ENCODE peak calls at places on chromosomes 13 and 19, in eight cellular contexts. C, N, V, D, J, B, P and S are unnamed samples.

GRCh38 chr13:50917572-50917971 is 8.0 kb downstream of the RNASEH2B start:
- DNase-seq in C (no peak), N (no peak), V (no peak), D (no peak), J (no peak), B (no peak), P (no peak), S (no peak)

GRCh38 chr19:18346091-18346490 is 5.7 kb downstream of the PGPEP1 start:
- DNase-seq in C (no peak), N (no peak), V (no peak), D (no peak), J (no peak), B (no peak), P (no peak), S (no peak)

GRCh38 chr19:7888145-7888825 is at the start of gene LRRC8E:
- DNase-seq in C (peak), N (no peak), V (no peak), D (no peak), J (no peak), B (no peak), P (peak), S (peak)

GRCh38 chr19:7068599-7068998 is 904 bp upstream of the ZNF557 start:
- DNase-seq in C (no peak), N (no peak), V (no peak), D (no peak), J (no peak), B (no peak), P (no peak), S (no peak)

GRCh38 chr13:31437975-31438374 is 238.2 kb downstream of the B3GLCT start:
- DNase-seq in C (peak), N (no peak), V (no peak), D (no peak), J (no peak), B (no peak), P (no peak), S (no peak)

GRCh38 chr13:59261928-59262488 is 901.7 kb downstream of the DIAPH3 start:
- DNase-seq in C (no peak), N (no peak), V (no peak), D (no peak), J (no peak), B (no peak), P (no peak), S (no peak)

GRCh38 chr13:33639158-33639557 is 178.8 kb upstream of the RFC3 start:
- DNase-seq in C (peak), N (no peak), V (no peak), D (no peak), J (no peak), B (no peak), P (peak), S (no peak)

GRCh38 chr19:7010722-7011593 is 10.3 kb downstream of the MBD3L2B start:
- DNase-seq in C (no peak), N (no peak), V (no peak), D (no peak), J (no peak), B (no peak), P (no peak), S (no peak)

GRCh38 chr19:38211206-38211605 is 12.8 kb downstream of the DPF1 start:
- DNase-seq in C (no peak), N (no peak), V (peak), D (no peak), J (peak), B (no peak), P (no peak), S (no peak)

GRCh38 chr19:16571689-16572331 is 405 bp downstream of the SLC35E1 start:
- DNase-seq in C (peak), N (peak), V (peak), D (no peak), J (peak), B (no peak), P (no peak), S (no peak)

GRCh38 chr19:58003153-58003828 is 671 bp upstream of the ZNF606 start:
- DNase-seq in C (peak), N (no peak), V (no peak), D (no peak), J (no peak), B (no peak), P (no peak), S (no peak)

GRCh38 chr19:29264897-29265296 is 51.9 kb upstream of the UQCRFS1 start:
- DNase-seq in C (no peak), N (no peak), V (no peak), D (no peak), J (no peak), B (no peak), P (no peak), S (no peak)

GRCh38 chr13:90427322-90428272 is 919.9 kb upstream of the MIR17HG start:
- DNase-seq in C (no peak), N (no peak), V (no peak), D (no peak), J (peak), B (no peak), P (no peak), S (no peak)

GRCh38 chr19:5623397-5624153 is 692 bp downstream of the SAFB start:
- DNase-seq in C (no peak), N (no peak), V (no peak), D (no peak), J (no peak), B (no peak), P (no peak), S (no peak)

GRCh38 chr13:90448466-90449037 is 898.9 kb upstream of the MIR17HG start:
- DNase-seq in C (peak), N (no peak), V (no peak), D (no peak), J (no peak), B (no peak), P (no peak), S (no peak)

GRCh38 chr13:41822560-41822959 is 138.3 kb downstream of the VWA8 start:
- DNase-seq in C (no peak), N (no peak), V (no peak), D (no peak), J (no peak), B (no peak), P (no peak), S (no peak)

GRCh38 chr19:1279782-1280341 is 4.5 kb downstream of the FAM174C start:
- DNase-seq in C (peak), N (peak), V (peak), D (peak), J (peak), B (peak), P (peak), S (peak)

GRCh38 chr19:2271516-2272103 is 10.4 kb downstream of the PEAK3 start:
- DNase-seq in C (peak), N (no peak), V (no peak), D (no peak), J (peak), B (no peak), P (peak), S (peak)

GRCh38 chr13:66977156-66977555 is 253.0 kb downstream of the PCDH9 start:
- DNase-seq in C (no peak), N (no peak), V (no peak), D (no peak), J (no peak), B (no peak), P (no peak), S (no peak)

GRCh38 chr19:41871573-41872383 is 5.3 kb upstream of the CD79A start:
- DNase-seq in C (peak), N (peak), V (no peak), D (peak), J (no peak), B (peak), P (no peak), S (no peak)

GRCh38 chr19:34452671-34453253 is 24.6 kb downstream of the UBA2 start:
- DNase-seq in C (peak), N (no peak), V (no peak), D (no peak), J (no peak), B (no peak), P (no peak), S (no peak)

GRCh38 chr19:39307822-39308530 is 11.8 kb downstream of the IFNL1 start:
- DNase-seq in C (no peak), N (peak), V (no peak), D (no peak), J (no peak), B (no peak), P (no peak), S (no peak)

GRCh38 chr13:61415749-61416148 is at the start of gene PCDH20:
- DNase-seq in C (no peak), N (no peak), V (no peak), D (no peak), J (no peak), B (no peak), P (no peak), S (no peak)

GRCh38 chr19:43939557-43940260 is 4.6 kb upstream of the ZNF45 start:
- DNase-seq in C (no peak), N (no peak), V (no peak), D (no peak), J (no peak), B (no peak), P (no peak), S (no peak)

GRCh38 chr19:44603201-44603945 is 10.0 kb upstream of the IGSF23 start:
- DNase-seq in C (peak), N (no peak), V (no peak), D (no peak), J (no peak), B (no peak), P (peak), S (peak)